ENCODE peak calls at places on chromosomes 1 and 21, in six cellular contexts. M is GM23248, Z is tibial nerve, Q is GM12865, N is AG10803, A is AG04450. G is an unnamed sample.

GRCh38 chr1:2523891-2524609 is 2.3 kb downstream of the PANK4 start:
- DNase-seq in M (no peak), Z (no peak), Q (no peak), N (no peak), A (no peak), G (no peak)

GRCh38 chr1:25033828-25034451 is 103.9 kb upstream of the RUNX3 start:
- DNase-seq in Z (peak), N (no peak), A (no peak), Q (peak), M (no peak), G (no peak)

GRCh38 chr1:116321766-116322175 is 51.3 kb upstream of the ATP1A1 start:
- DNase-seq in M (no peak), Z (no peak), Q (no peak), N (no peak), A (no peak), G (no peak)

GRCh38 chr21:41168391-41169257 is 664 bp downstream of the BACE2 start:
- DNase-seq in Z (peak), A (no peak), Q (peak), M (peak), N (peak), G (no peak)

GRCh38 chr21:36135391-36136094 is 664 bp downstream of the CBR3 start:
- DNase-seq in Q (peak), Z (peak), N (peak), A (no peak), M (peak), G (peak)

GRCh38 chr1:53409695-53410094 is 49.5 kb upstream of the DMRTB1 start:
- DNase-seq in Q (peak), N (no peak), Z (no peak), M (no peak), A (no peak), G (no peak)

GRCh38 chr1:119364640-119365039 is 3.9 kb upstream of the HAO2 start:
- DNase-seq in Z (no peak), N (peak), A (no peak), M (peak), Q (no peak), G (no peak)

GRCh38 chr1:23402286-23403037 is 22.1 kb downstream of the TCEA3 start:
- DNase-seq in M (no peak), Q (no peak), N (peak), A (no peak), Z (no peak), G (no peak)

GRCh38 chr1:110021285-110021684 is 13.1 kb upstream of the STRIP1 start:
- DNase-seq in Z (no peak), Q (no peak), M (no peak), A (no peak), N (no peak), G (no peak)

GRCh38 chr1:172793823-172794222 is 134.9 kb downstream of the FASLG start:
- DNase-seq in Z (no peak), M (no peak), N (no peak), A (no peak), Q (no peak), G (no peak)

GRCh38 chr1:208170252-208170651 is 73.9 kb downstream of the PLXNA2 start:
- DNase-seq in M (no peak), N (no peak), A (no peak), Q (no peak), Z (no peak), G (no peak)

GRCh38 chr1:30137001-30137400 is 586.4 kb downstream of the MATN1 start:
- DNase-seq in N (no peak), Q (no peak), Z (no peak), A (no peak), M (no peak), G (no peak)

GRCh38 chr1:74673351-74674111 is at the start of gene ERICH3:
- DNase-seq in Q (peak), Z (no peak), M (peak), N (no peak), A (no peak), G (no peak)

GRCh38 chr1:40795811-40796586 is 12.4 kb downstream of the KCNQ4 start:
- DNase-seq in Z (no peak), A (no peak), M (no peak), Q (peak), N (no peak), G (no peak)

GRCh38 chr1:40797668-40798010 is 14.1 kb downstream of the KCNQ4 start:
- DNase-seq in Z (no peak), A (no peak), N (no peak), Q (no peak), M (no peak), G (no peak)

GRCh38 chr1:40798366-40799310 is 15.1 kb downstream of the KCNQ4 start:
- DNase-seq in Q (no peak), A (no peak), M (no peak), Z (no peak), N (no peak), G (no peak)

GRCh38 chr1:40794915-40795715 is 11.5 kb downstream of the KCNQ4 start:
- DNase-seq in N (no peak), M (no peak), Z (no peak), A (no peak), Q (peak), G (no peak)

GRCh38 chr1:40796939-40797667 is 13.5 kb downstream of the KCNQ4 start:
- DNase-seq in A (no peak), M (peak), Z (no peak), Q (no peak), N (peak), G (no peak)
- H3K4me3 ChIP-seq in A (no peak), M (no peak), Z (no peak), Q (no peak), N (no peak), G (no peak)

GRCh38 chr1:42963378-42964005 is 4.8 kb upstream of the SLC2A1 start:
- DNase-seq in A (peak), Q (no peak), N (peak), M (peak), Z (no peak), G (peak)
- H3K4me3 ChIP-seq in A (no peak), Q (no peak), N (no peak), M (no peak), Z (no peak), G (no peak)

DNA sequence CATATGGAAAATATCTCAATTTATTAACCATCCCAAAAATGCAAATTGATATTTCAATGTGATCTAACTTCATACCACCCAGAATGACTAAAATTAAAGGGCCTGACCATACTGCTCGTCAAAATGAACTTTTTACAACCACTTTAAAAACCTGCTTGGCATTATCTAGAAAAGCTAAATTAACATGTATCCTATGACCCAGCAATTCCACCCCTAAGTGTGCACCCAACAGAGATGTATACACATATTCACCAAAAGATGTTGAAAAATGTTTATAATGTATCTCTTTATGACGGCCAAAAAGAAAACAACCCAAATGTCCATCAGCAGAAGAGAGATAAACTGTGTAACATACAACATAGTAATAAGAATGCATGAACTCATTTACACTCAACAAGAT is 1.6 kb upstream of the BCAR3 start:
- DNase-seq in Q (no peak), N (no peak), Z (no peak), A (no peak), M (no peak), G (no peak)
- H3K4me3 ChIP-seq in Q (no peak), N (no peak), Z (no peak), A (no peak), M (no peak), G (no peak)

DNA sequence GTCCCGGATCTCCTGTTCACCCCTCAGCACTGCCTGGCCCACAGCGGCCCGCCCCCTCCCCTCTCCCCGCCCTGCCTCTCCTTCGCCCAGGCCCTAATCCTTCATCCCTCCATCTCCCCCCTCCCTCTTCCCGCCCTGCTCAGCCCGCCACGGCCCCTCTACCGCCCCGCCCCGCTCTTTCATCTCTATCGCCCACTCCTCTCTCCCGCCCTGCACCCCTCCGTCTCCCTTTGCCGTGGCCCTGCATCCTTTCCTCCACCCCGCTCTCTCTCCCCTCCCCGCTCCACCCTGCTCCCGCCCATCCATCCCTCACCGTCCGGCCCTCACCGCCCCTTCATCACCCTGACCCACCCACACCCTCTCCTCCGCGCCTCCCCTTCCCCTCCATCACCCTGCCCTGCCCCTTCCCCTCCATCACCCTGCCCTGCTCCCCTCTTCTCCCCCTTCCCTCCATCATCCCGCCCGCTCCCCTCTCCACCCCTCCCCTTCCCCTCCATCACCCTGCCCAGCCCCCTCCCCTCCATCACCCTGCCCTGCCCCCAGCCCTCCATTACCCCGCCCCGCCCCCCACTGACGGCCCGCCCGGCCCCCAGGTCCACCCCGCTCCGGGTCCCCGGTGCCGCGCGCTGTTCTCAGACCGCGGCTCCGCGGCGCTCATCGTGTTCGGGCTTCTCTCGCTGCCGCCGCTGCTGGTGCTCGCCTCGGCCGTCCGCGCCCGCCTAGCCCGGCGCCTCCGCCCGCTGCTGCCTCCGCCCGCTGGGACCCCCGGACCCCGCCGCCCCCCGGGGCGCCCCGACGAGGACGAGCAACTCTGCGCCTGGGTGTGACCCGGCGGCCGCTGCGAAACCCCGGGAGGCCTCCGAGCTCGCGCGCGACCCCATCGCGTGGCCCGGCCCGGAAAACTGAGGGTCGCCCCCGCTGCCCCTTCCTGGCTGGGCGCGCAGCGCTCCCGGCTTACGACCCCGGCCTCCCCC is 6.2 kb upstream of the ANKRD65 start:
- DNase-seq in M (peak), Q (no peak), A (no peak), N (no peak), Z (no peak), G (no peak)
- H3K4me3 ChIP-seq in M (no peak), Q (no peak), A (peak), N (peak), Z (peak), G (peak)

GRCh38 chr1:117608213-117608612 is 2.4 kb downstream of the TENT5C start:
- DNase-seq in A (no peak), Z (no peak), M (no peak), N (no peak), Q (no peak), G (no peak)
- H3K4me3 ChIP-seq in A (peak), Z (no peak), M (no peak), N (no peak), Q (peak), G (no peak)